ENCODE peak calls at places on chromosomes 1 and 21, in four cellular contexts. Y is H9, X is mesendoderm, U is H1. B is an unnamed sample.

GRCh38 chr1:157170677-157171515 is 32.7 kb upstream of the ETV3 start:
- DNase-seq in Y (peak; percentile 81), X (peak; percentile 78), U (peak; percentile 91), B (no peak)

GRCh38 chr1:11518016-11518670 is 39.2 kb downstream of the DISP3 start:
- DNase-seq in Y (no peak), X (no peak), U (no peak), B (no peak)

GRCh38 chr21:27802816-27803475 is 836.1 kb upstream of the ADAMTS5 start:
- DNase-seq in Y (peak; percentile 57), X (peak; percentile 71), U (peak; percentile 66), B (peak; percentile 31)

GRCh38 chr1:44786138-44786840 is 1.7 kb downstream of the BEST4 start:
- DNase-seq in Y (peak; percentile 88), X (peak; percentile 84), U (peak; percentile 94), B (peak; percentile 59)

GRCh38 chr1:44926311-44926781 is 60.0 kb downstream of the EIF2B3 start:
- DNase-seq in Y (no peak), X (no peak), U (no peak), B (peak; percentile 66)

GRCh38 chr1:54199151-54199764 is 572 bp downstream of the CYB5RL start:
- DNase-seq in Y (no peak), X (no peak), U (no peak), B (no peak)

GRCh38 chr1:24742090-24742938 is 2.9 kb upstream of the CLIC4 start:
- DNase-seq in Y (peak; percentile 79), X (peak; percentile 91), U (no peak), B (peak; percentile 94)

GRCh38 chr21:45549670-45550463 is 7.6 kb upstream of the SLC19A1 start:
- DNase-seq in Y (peak; percentile 28), X (no peak), U (no peak), B (no peak)

GRCh38 chr1:93751391-93752250 is 70.0 kb upstream of the BCAR3 start:
- DNase-seq in Y (no peak), X (no peak), U (no peak), B (no peak)

GRCh38 chr21:41168391-41169257 is 664 bp downstream of the BACE2 start:
- DNase-seq in Y (peak; percentile 51), X (peak; percentile 55), U (peak; percentile 63), B (peak; percentile 68)

GRCh38 chr1:51189421-51190073 is 46.5 kb upstream of the RNF11 start:
- DNase-seq in Y (no peak), X (peak; percentile 58), U (no peak), B (peak; percentile 79)

GRCh38 chr1:59554011-59554673 is 257.2 kb downstream of the FGGY start:
- DNase-seq in Y (no peak), X (no peak), U (no peak), B (no peak)

GRCh38 chr1:28582248-28582615 is 9.8 kb upstream of the RAB42 start:
- DNase-seq in Y (no peak), X (no peak), U (no peak), B (no peak)

GRCh38 chr1:97778718-97779117 is 142.1 kb downstream of the DPYD start:
- DNase-seq in Y (no peak), X (no peak), U (no peak), B (peak; percentile 24)

DNA sequence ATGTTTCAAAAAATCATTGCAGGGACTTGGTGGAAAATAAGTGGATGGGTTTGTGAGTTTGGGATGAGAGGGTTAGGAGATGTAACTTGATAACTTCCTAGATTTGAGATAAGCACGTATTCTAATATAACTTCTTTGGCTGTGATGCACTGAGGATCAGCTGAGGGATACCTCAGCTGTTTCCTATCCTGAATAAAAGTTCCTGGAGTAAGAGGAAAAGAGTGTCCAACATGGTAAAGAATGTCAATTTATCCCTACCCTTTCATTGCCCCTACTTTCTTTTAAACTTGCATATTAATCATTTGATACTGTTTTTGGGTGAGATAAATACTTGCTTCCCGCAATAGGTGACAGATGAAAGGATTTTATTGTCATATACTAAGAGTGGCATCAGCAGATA is 1.5 kb upstream of the SUCO start:
- DNase-seq in Y (no peak), X (no peak), U (no peak), B (no peak)
- H4K8ac ChIP-seq in Y (no peak overlapping the region), X (no peak overlapping the region), U (no peak overlapping the region), B (no peak overlapping the region)

GRCh38 chr1:37887986-37888700 is 28.8 kb upstream of the MTF1 start:
- DNase-seq in Y (no peak), X (no peak), U (no peak), B (no peak)
- H4K5ac ChIP-seq in Y (no peak overlapping the region), X (no peak overlapping the region), U (no peak overlapping the region), B (no peak overlapping the region)

DNA sequence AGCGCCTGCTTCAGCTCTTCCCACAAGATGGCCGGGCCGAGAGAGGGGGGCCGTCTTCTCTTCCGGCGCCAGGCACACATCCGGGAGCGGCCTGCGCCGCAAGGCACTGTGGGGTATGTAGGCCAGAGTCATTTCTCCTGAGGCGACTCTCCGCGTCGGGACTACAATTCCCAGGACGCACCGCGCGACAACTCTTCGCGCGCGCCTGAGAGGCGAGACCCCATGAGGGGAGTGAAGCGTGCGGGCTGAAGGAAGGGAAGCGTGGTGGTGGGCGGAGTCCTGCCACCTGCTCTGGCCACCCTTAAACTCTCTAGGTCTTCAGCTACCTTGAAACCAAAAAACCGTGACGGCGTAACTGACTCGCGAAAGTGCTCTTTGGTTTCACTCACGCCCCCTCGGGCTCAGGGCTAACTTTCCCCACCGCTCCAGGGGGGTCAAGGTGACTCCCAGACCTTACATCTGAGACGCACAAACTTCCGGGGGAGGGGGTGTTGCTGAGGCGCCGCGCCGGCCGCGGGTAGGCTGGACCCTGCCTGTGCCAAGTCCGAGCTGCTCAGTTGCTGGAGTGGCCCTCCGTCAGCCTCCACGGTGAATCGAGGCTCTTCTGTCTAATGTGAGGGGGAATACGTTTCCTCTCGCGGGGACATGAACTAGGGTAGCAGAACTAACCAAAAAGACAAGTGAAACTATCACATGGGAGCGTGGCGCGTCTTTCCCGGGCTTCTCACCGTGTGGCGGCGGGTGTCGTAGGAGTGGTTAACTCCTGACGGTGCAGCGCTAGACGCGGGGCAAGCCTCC is at the start of gene SERBP1:
- DNase-seq in Y (peak; percentile 98), X (peak; percentile 99), U (peak; percentile 92), B (peak; percentile 96)
- H4K8ac ChIP-seq in Y (no peak within 1 kb of the TSS), X (no peak within 1 kb of the TSS), U (peak within 1 kb of the TSS; percentile 97), B (peak within 1 kb of the TSS; percentile 93)

GRCh38 chr21:35208810-35209517 is 159.9 kb upstream of the RUNX1 start:
- DNase-seq in Y (no peak), X (no peak), U (no peak), B (peak; percentile 91)
- H4K5ac ChIP-seq in Y (peak overlapping the region; percentile 56), X (no peak overlapping the region), U (no peak overlapping the region), B (peak overlapping the region; percentile 58)

GRCh38 chr1:181140398-181140797 is 51.9 kb downstream of the IER5 start:
- DNase-seq in Y (no peak), X (no peak), U (no peak), B (no peak)

GRCh38 chr1:181143081-181143859 is 54.8 kb downstream of the IER5 start:
- DNase-seq in Y (no peak), X (no peak), U (no peak), B (no peak)

GRCh38 chr1:181140891-181141290 is 52.4 kb downstream of the IER5 start:
- DNase-seq in Y (no peak), X (no peak), U (no peak), B (no peak)

GRCh38 chr1:181142096-181143043 is 53.9 kb downstream of the IER5 start:
- DNase-seq in Y (peak; percentile 91), X (peak; percentile 90), U (peak; percentile 97), B (peak; percentile 89)

GRCh38 chr1:181141431-181141910 is 53.0 kb downstream of the IER5 start:
- DNase-seq in Y (no peak), X (no peak), U (no peak), B (peak; percentile 95)
- H4K8ac ChIP-seq in Y (no peak overlapping the region), X (no peak overlapping the region), U (no peak overlapping the region), B (peak overlapping the region; percentile 65)

DNA sequence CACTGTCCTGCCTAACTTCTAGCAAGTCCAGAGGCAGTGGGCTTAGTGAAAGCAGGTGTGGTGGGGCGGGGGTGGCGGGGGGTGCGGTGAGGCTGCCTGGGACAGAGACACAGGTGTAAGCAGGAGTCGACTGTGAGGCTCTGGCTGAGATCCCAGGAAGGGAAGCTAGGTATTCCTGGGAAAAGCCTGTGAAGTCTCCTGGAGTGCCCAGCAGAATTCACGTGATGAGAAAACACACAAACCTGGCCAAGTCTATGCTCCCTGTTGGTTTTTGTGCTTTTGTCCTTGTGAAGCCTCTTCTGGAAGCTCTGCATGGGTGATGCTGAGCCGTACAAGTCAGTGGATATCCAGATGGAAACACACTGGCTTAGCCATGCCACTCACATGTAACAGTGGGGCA is 5.3 kb downstream of the GALNT2 start:
- DNase-seq in Y (no peak), X (no peak), U (peak; percentile 26), B (no peak)
- H4K5ac ChIP-seq in Y (no peak overlapping the region), X (no peak overlapping the region), U (no peak overlapping the region), B (no peak overlapping the region)

DNA sequence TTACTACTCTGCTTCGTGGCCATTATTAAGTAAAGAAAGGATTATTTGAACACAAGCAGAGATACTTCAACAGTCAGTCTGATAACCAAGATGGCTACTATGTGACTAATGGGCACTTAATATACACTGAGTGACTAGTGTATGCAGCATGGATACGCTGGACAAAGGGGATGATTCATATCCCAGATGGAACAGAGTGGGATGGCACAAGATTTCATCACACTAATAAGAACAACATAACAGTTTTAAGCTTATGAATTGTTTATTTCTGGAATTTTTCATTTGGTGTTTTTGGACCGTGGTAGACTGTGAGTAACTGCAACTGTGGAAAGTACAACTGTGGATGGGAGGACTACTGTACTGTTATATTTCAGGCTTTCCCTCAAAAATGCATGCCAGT is 9.4 kb downstream of the ZCCHC17 start:
- DNase-seq in Y (no peak), X (no peak), U (no peak), B (peak; percentile 99)
- H4K8ac ChIP-seq in Y (no peak overlapping the region), X (no peak overlapping the region), U (no peak overlapping the region), B (no peak overlapping the region)

DNA sequence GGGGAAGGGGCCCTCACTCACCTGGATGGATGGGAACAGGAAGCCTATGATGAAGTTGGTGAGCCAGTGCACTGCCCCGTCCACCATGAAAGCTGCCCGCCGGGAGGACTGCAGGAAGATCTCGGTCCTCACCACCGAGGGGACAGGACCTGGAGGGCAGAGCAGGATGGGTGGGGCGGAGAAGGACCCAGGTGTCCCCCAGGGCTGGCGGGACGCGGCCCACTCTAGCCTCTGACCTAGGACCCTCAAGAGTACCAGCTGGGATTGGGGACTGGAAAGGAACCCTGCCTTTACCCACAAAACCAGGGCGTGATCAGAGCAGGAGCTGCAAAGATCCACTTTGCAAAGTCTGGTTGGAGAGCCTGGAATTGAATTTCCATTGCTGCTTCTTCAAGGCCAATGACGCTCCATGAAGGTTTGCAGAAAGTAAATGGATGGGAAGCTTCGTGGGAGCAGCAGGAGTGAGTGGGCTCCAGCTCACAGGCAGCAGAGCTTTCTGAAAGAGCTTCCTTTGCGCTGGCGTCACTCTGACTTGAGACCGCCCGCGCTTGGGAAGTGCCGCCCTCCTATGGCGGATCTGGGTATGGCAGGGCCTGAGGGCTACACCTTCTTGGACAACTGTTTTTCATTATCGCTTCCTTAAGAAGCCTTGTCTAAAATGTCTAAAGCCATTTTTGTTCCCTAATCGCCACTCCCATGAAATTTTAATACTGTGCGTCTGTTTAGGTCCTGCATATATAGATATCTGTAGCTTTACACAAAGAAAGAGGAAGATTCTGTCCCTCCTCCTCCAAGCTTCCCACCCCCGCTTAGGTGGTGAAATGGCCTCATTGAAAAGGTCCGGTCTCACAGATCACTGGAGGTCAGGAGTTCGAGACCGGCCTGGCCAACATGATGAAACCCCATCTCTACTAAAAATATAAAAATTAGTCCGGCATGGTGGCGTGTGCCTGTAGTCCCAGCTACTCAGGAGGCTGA is 21.2 kb downstream of the SLC2A7 start:
- DNase-seq in Y (peak; percentile 83), X (peak; percentile 86), U (peak; percentile 97), B (peak; percentile 87)
- H4K5ac ChIP-seq in Y (no peak overlapping the region), X (no peak overlapping the region), U (no peak overlapping the region), B (no peak overlapping the region)